ENCODE peak calls at places on chromosomes 12 and 14, in four cellular contexts. A, N, G and V are unnamed samples.

GRCh38 chr12:75341873-75342272 is 7.4 kb downstream of the GLIPR1L1 start:
- DNase-seq in G (peak; percentile 3), A (no peak), N (no peak), V (no peak)

GRCh38 chr12:127555071-127555470 is 711.9 kb upstream of the TMEM132C start:
- DNase-seq in A (no peak), N (no peak), G (no peak), V (no peak)

GRCh38 chr14:63266106-63266505 is 52.6 kb downstream of the GPHB5 start:
- DNase-seq in A (no peak), G (no peak), N (no peak), V (no peak)

GRCh38 chr12:89574736-89575208 is 48.9 kb upstream of the POC1B start:
- DNase-seq in N (peak; percentile 2), G (peak; percentile 89), A (no peak), V (no peak)

GRCh38 chr14:90483551-90483950 is 86.7 kb downstream of the CALM1 start:
- DNase-seq in G (no peak), A (no peak), N (no peak), V (no peak)

GRCh38 chr12:70920891-70921290 is 353 bp upstream of the PTPRR start:
- DNase-seq in G (no peak), A (no peak), N (no peak), V (no peak)

GRCh38 chr14:20343092-20343854 is at the start of gene PARP2:
- DNase-seq in G (peak; percentile 97), A (peak; percentile 99), N (peak; percentile 100), V (peak; percentile 97)

GRCh38 chr14:104353921-104354701 is 215.7 kb downstream of the KIF26A start:
- DNase-seq in N (no peak), A (no peak), G (no peak), V (no peak)

GRCh38 chr12:5197127-5197526 is 153.4 kb downstream of the KCNA5 start:
- DNase-seq in N (no peak), A (no peak), G (no peak), V (no peak)

GRCh38 chr12:89427508-89428156 is 75.3 kb upstream of the DUSP6 start:
- DNase-seq in G (no peak), A (peak; percentile 7), N (no peak), V (no peak)

GRCh38 chr12:9134981-9135628 is 19.4 kb upstream of the A2M start:
- DNase-seq in N (peak; percentile 56), G (peak; percentile 38), A (no peak), V (peak; percentile 23)

GRCh38 chr14:79972230-79972629 is 239.1 kb downstream of the DIO2 start:
- DNase-seq in A (no peak), G (no peak), N (no peak), V (no peak)

GRCh38 chr12:117875652-117876491 is 92.9 kb downstream of the KSR2 start:
- DNase-seq in A (no peak), G (peak; percentile 12), N (no peak), V (peak; percentile 75)

GRCh38 chr14:57266060-57266459 is 2.6 kb downstream of the EXOC5 start:
- DNase-seq in G (no peak), N (no peak), A (no peak), V (no peak)

GRCh38 chr14:90368946-90369721 is 27.7 kb upstream of the CALM1 start:
- DNase-seq in N (peak; percentile 73), A (no peak), G (no peak), V (no peak)

GRCh38 chr12:106245767-106246166 is 2.1 kb downstream of the CKAP4 start:
- DNase-seq in G (no peak), N (no peak), A (no peak), V (no peak)

GRCh38 chr12:39105111-39105510 is 199.7 kb upstream of the CPNE8 start:
- DNase-seq in N (no peak), A (no peak), G (no peak), V (no peak)

GRCh38 chr12:117402363-117402762 is 40.9 kb upstream of the NOS1 start:
- DNase-seq in G (peak; percentile 22), N (peak; percentile 3), A (no peak), V (no peak)

GRCh38 chr12:63083046-63083445 is 68.0 kb downstream of the AVPR1A start:
- DNase-seq in A (no peak), N (peak; percentile 33), G (no peak), V (no peak)

GRCh38 chr12:23217716-23218115 is 592.7 kb downstream of the ETNK1 start:
- DNase-seq in G (no peak), N (no peak), A (no peak), V (no peak)

GRCh38 chr14:99519931-99520421 is 38.8 kb downstream of the CCNK start:
- DNase-seq in N (no peak), A (no peak), G (no peak), V (no peak)

GRCh38 chr12:34392741-34393085 is 370.4 kb downstream of the ALG10 start:
- DNase-seq in N (no peak), A (no peak), G (no peak), V (no peak)

GRCh38 chr14:20440882-20441281 is 4.9 kb upstream of the KLHL33 start:
- DNase-seq in G (no peak), N (no peak), A (no peak), V (no peak)

GRCh38 chr12:46830731-46831334 is 5.0 kb upstream of the SLC38A4 start:
- DNase-seq in N (no peak), G (no peak), A (no peak), V (no peak)

GRCh38 chr14:20732950-20733650 is 12.6 kb upstream of the EDDM3A start:
- DNase-seq in A (no peak), N (no peak), G (no peak), V (no peak)

GRCh38 chr14:22185191-22185590 is 403.8 kb downstream of the DAD1 start:
- DNase-seq in G (no peak), N (peak; percentile 24), A (no peak), V (no peak)

GRCh38 chr14:99137913-99138571 is 134.0 kb downstream of the BCL11B start:
- DNase-seq in G (peak; percentile 1), A (no peak), N (no peak), V (peak; percentile 37)

GRCh38 chr14:53306926-53307325 is 153.8 kb upstream of the DDHD1 start:
- DNase-seq in G (no peak), N (peak; percentile 16), A (no peak), V (no peak)

GRCh38 chr14:70907172-70907995 is at the start of gene PCNX1:
- DNase-seq in G (peak; percentile 79), N (peak; percentile 79), A (no peak), V (peak; percentile 90)

GRCh38 chr14:101960225-101960624 is 4.1 kb upstream of the DYNC1H1 start:
- DNase-seq in A (no peak), N (peak; percentile 40), G (peak; percentile 76), V (peak; percentile 45)
- TF ChIP-seq BHLHE40 in A (no peak), N (no peak), G (no peak), V (no peak)

GRCh38 chr14:55272415-55272786 is 1.2 kb downstream of the FBXO34 start:
- DNase-seq in N (no peak), G (no peak), A (no peak), V (no peak)

GRCh38 chr14:55265197-55265596 is 6.0 kb upstream of the FBXO34 start:
- DNase-seq in G (peak; percentile 12), A (no peak), N (peak; percentile 24), V (no peak)

GRCh38 chr14:55271572-55272414 is 572 bp downstream of the FBXO34 start:
- DNase-seq in A (no peak), G (peak; percentile 88), N (peak; percentile 41), V (peak; percentile 83)

GRCh38 chr14:55270832-55271571 is at the start of gene FBXO34:
- DNase-seq in A (peak; percentile 87), G (peak; percentile 98), N (peak; percentile 94), V (peak; percentile 92)

DNA sequence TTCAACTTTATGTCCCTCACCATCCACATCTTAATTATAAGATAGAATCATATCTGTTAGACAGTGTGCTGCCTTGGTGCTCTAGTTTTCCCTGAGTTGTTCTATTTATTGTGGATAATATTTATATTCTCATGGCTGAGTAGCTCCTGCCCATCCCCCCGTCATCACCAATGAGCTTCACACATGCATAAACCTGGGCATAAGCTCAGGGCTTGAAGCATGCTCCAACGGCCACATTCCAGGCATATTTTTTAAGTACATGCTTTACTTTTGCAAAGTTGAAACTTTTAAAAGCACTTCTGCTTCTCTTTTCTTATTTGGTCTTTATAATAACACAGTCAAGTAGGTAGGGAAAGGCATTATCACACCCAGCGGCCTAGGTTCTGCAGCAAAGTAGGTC is 3.4 kb upstream of the FBXO34 start:
- DNase-seq in N (no peak), A (no peak), G (no peak), V (no peak)
- TF ChIP-seq TARDBP in N (no peak), A (no peak), G (no peak), V (no peak)

DNA sequence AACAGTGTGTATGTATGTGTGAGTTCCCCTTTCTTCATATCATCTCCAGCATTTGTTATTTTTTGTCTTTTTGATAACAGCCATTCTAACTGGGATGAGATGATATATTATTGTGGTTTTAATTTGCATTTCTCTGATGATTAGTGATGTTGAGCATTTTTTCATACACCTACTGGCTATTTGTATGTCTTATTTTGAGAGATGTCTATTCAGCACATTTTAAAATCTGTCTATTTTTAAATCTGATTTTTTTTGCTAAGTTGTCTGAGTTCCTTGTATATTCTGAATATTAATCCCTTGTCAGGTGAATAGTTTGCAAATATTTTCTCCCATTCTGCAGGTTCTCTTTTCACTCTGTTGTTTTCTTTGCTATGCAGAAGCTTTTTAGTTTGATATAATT is 469.1 kb downstream of the FUT8 start:
- DNase-seq in G (no peak), N (no peak), A (no peak), V (no peak)
- TF ChIP-seq BHLHE40 in G (no peak), N (no peak), A (no peak), V (no peak)

GRCh38 chr12:121060149-121061001 is 21.3 kb upstream of the OASL start:
- DNase-seq in A (peak; percentile 56), G (peak; percentile 65), N (peak; percentile 63), V (peak; percentile 42)

GRCh38 chr12:121059031-121059898 is 20.2 kb upstream of the OASL start:
- DNase-seq in G (no peak), A (no peak), N (no peak), V (no peak)

GRCh38 chr12:121062391-121063045 is 23.5 kb upstream of the OASL start:
- DNase-seq in N (no peak), G (no peak), A (no peak), V (no peak)

GRCh38 chr12:121064116-121064515 is 25.1 kb upstream of the OASL start:
- DNase-seq in A (no peak), N (no peak), G (no peak), V (no peak)

GRCh38 chr12:121061831-121062230 is 22.8 kb upstream of the OASL start:
- DNase-seq in A (no peak), G (peak; percentile 16), N (peak; percentile 18), V (no peak)
- TF ChIP-seq TARDBP in A (no peak), G (no peak), N (no peak), V (no peak)

DNA sequence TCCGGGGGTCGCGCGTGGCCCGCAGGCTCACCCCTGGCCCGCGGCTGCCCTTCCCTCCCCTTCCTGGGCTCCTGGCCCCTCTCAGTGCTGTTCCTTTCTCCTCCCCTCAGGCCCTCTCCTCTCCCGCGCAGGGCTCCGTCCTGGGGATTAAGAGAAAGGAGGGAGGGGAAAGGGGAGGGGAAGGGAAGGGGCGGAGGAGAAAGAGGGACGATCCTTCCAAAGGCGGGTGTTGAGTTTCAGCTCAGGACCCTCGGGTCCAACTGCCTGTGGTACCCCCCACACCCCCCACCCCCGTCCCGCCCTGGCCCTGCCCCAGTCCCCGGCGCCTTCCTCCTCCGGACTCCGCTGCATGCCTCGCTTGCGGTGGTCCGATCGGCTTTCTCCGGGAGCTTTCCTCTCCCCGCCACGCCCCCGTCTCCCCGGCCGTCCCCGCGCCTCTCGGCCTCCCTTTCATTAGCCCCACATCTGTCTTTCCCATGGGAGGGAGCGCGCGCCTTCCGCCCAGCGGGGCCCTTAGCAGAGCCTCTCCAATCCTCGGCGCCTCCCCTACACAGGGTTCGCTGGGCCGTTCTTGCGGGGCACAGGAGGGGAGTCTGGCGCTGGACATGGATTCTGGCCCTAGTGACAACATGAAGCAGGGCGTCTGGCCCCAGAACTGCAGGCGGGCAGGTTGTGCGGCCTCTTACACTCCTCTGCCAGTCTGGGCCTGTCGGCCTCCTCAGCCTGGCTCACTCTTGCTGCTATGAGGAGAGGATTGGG is 1.4 kb upstream of the EFS start:
- DNase-seq in G (no peak), N (no peak), A (no peak), V (no peak)
- TF ChIP-seq BHLHE40 in G (no peak), N (no peak), A (no peak), V (no peak)